ENCODE peak calls at places on chromosome 12, in four cellular contexts. One of them, this sample, is unnamed.

GRCh38 chr12:76623929-76624328 is 64.4 kb upstream of the OSBPL8 start:
- DNase-seq in K562: no peak
- DNase-seq in HepG2: no peak
- DNase-seq in A549: no peak
- DNase-seq in this sample: no peak

GRCh38 chr12:7042847-7043246 is 17.7 kb upstream of the C1S start:
- DNase-seq in K562: peak; percentile 26
- DNase-seq in HepG2: peak; percentile 34
- DNase-seq in A549: peak; percentile 52
- DNase-seq in this sample: no peak

GRCh38 chr12:57240926-57241555 is 9.9 kb downstream of the STAC3 start:
- DNase-seq in K562: no peak
- DNase-seq in HepG2: no peak
- DNase-seq in A549: no peak
- DNase-seq in this sample: peak; percentile 71

GRCh38 chr12:74365178-74365964 is 172.3 kb upstream of the ATXN7L3B start:
- DNase-seq in K562: peak; percentile 36
- DNase-seq in HepG2: peak; percentile 21
- DNase-seq in A549: no peak
- DNase-seq in this sample: peak; percentile 48

GRCh38 chr12:6167327-6168280 is 32.6 kb upstream of the CD9 start:
- DNase-seq in K562: peak; percentile 64
- DNase-seq in HepG2: peak; percentile 30
- DNase-seq in A549: peak; percentile 44
- DNase-seq in this sample: no peak

GRCh38 chr12:75208851-75209781 is 523 bp downstream of the KCNC2 start:
- DNase-seq in K562: no peak
- DNase-seq in HepG2: no peak
- DNase-seq in A549: no peak
- DNase-seq in this sample: peak; percentile 80

GRCh38 chr12:55974308-55974724 is 438 bp downstream of the RAB5B start:
- DNase-seq in K562: peak; percentile 65
- DNase-seq in HepG2: peak; percentile 31
- DNase-seq in A549: peak; percentile 60
- DNase-seq in this sample: peak; percentile 54

GRCh38 chr12:19547258-19547657 is 108.0 kb downstream of the AEBP2 start:
- DNase-seq in K562: no peak
- DNase-seq in HepG2: no peak
- DNase-seq in A549: no peak
- DNase-seq in this sample: no peak

GRCh38 chr12:19129486-19130223 is at the start of gene PLEKHA5:
- DNase-seq in K562: peak; percentile 84
- DNase-seq in HepG2: peak; percentile 44
- DNase-seq in A549: peak; percentile 48
- DNase-seq in this sample: peak; percentile 75

GRCh38 chr12:94718114-94718513 is 67.8 kb upstream of the TMCC3 start:
- DNase-seq in K562: no peak
- DNase-seq in HepG2: no peak
- DNase-seq in A549: no peak
- DNase-seq in this sample: no peak

GRCh38 chr12:7959278-7960063 is 23.5 kb upstream of the SLC2A3 start:
- DNase-seq in K562: peak; percentile 20
- DNase-seq in HepG2: peak; percentile 44
- DNase-seq in A549: no peak
- DNase-seq in this sample: peak; percentile 70

GRCh38 chr12:91317324-91317723 is 134.7 kb upstream of the DCN start:
- DNase-seq in K562: no peak
- DNase-seq in HepG2: no peak
- DNase-seq in A549: no peak
- DNase-seq in this sample: no peak

GRCh38 chr12:84922721-84923120 is 10.1 kb upstream of the SLC6A15 start:
- DNase-seq in K562: no peak
- DNase-seq in HepG2: no peak
- DNase-seq in A549: no peak
- DNase-seq in this sample: no peak

GRCh38 chr12:128531153-128531552 is 264.2 kb downstream of the TMEM132C start:
- DNase-seq in K562: no peak
- DNase-seq in HepG2: no peak
- DNase-seq in A549: no peak
- DNase-seq in this sample: no peak

GRCh38 chr12:78167510-78167909 is 336.8 kb downstream of the NAV3 start:
- DNase-seq in K562: no peak
- DNase-seq in HepG2: no peak
- DNase-seq in A549: no peak
- DNase-seq in this sample: no peak

GRCh38 chr12:85468356-85469157 is 188.5 kb downstream of the ALX1 start:
- DNase-seq in K562: peak; percentile 9
- DNase-seq in HepG2: peak; percentile 25
- DNase-seq in A549: peak; percentile 28
- DNase-seq in this sample: peak; percentile 39

GRCh38 chr12:58583956-58584355 is 336.3 kb downstream of the LRIG3 start:
- DNase-seq in K562: no peak
- DNase-seq in HepG2: no peak
- DNase-seq in A549: no peak
- DNase-seq in this sample: no peak

GRCh38 chr12:105860556-105861207 is 278.1 kb downstream of the NUAK1 start:
- DNase-seq in K562: no peak
- DNase-seq in HepG2: peak; percentile 19
- DNase-seq in A549: no peak
- DNase-seq in this sample: no peak

GRCh38 chr12:70271025-70271424 is 27.8 kb downstream of the CNOT2 start:
- DNase-seq in K562: no peak
- DNase-seq in HepG2: peak; percentile 72
- DNase-seq in A549: no peak
- DNase-seq in this sample: no peak

GRCh38 chr12:91367234-91367849 is 184.7 kb upstream of the DCN start:
- DNase-seq in K562: peak; percentile 42
- DNase-seq in HepG2: peak; percentile 2
- DNase-seq in A549: peak; percentile 23
- DNase-seq in this sample: no peak

GRCh38 chr12:46369095-46369473 is 3.5 kb downstream of the SLC38A2 start:
- DNase-seq in K562: no peak
- DNase-seq in HepG2: no peak
- DNase-seq in A549: no peak
- DNase-seq in this sample: no peak

GRCh38 chr12:24625103-24625502 is 323.8 kb downstream of the BCAT1 start:
- DNase-seq in K562: no peak
- DNase-seq in HepG2: no peak
- DNase-seq in A549: no peak
- DNase-seq in this sample: peak; percentile 19

GRCh38 chr12:114400925-114401324 is 5.0 kb downstream of the TBX5 start:
- DNase-seq in K562: no peak
- DNase-seq in HepG2: no peak
- DNase-seq in A549: no peak
- DNase-seq in this sample: peak; percentile 35

GRCh38 chr12:123076604-123077297 is 74.1 kb downstream of the PITPNM2 start:
- DNase-seq in K562: no peak
- DNase-seq in HepG2: no peak
- DNase-seq in A549: no peak
- DNase-seq in this sample: no peak

GRCh38 chr12:19411234-19412221 is 27.8 kb upstream of the AEBP2 start:
- DNase-seq in K562: no peak
- DNase-seq in HepG2: no peak
- DNase-seq in A549: no peak
- DNase-seq in this sample: peak; percentile 39

GRCh38 chr12:91343010-91343409 is 160.4 kb upstream of the DCN start:
- DNase-seq in K562: no peak
- DNase-seq in HepG2: no peak
- DNase-seq in A549: no peak
- DNase-seq in this sample: no peak

GRCh38 chr12:91667698-91668097 is 477.9 kb downstream of the BTG1 start:
- DNase-seq in K562: no peak
- DNase-seq in HepG2: no peak
- DNase-seq in A549: no peak
- DNase-seq in this sample: no peak

GRCh38 chr12:98369601-98370000 is 145.8 kb upstream of the TMPO start:
- DNase-seq in K562: no peak
- DNase-seq in HepG2: no peak
- DNase-seq in A549: no peak
- DNase-seq in this sample: no peak

GRCh38 chr12:107448198-107448597 is 237.4 kb upstream of the PWP1 start:
- DNase-seq in K562: peak; percentile 48
- DNase-seq in HepG2: no peak
- DNase-seq in A549: no peak
- DNase-seq in this sample: peak; percentile 67

GRCh38 chr12:30982413-30982812 is 55.9 kb downstream of the TSPAN11 start:
- DNase-seq in K562: no peak
- DNase-seq in HepG2: no peak
- DNase-seq in A549: no peak
- DNase-seq in this sample: no peak

GRCh38 chr12:117025481-117026151 is 73.6 kb downstream of the TESC start:
- DNase-seq in K562: peak; percentile 81
- DNase-seq in HepG2: peak; percentile 68
- DNase-seq in A549: peak; percentile 79
- DNase-seq in this sample: peak; percentile 84

GRCh38 chr12:93638954-93639353 is 38.2 kb upstream of the CRADD start:
- DNase-seq in K562: no peak
- DNase-seq in HepG2: no peak
- DNase-seq in A549: no peak
- DNase-seq in this sample: no peak

GRCh38 chr12:114668905-114669304 is 15.1 kb downstream of the TBX3 start:
- DNase-seq in K562: no peak
- DNase-seq in HepG2: peak; percentile 45
- DNase-seq in A549: no peak
- DNase-seq in this sample: no peak

GRCh38 chr12:38932320-38932719 is 26.9 kb upstream of the CPNE8 start:
- DNase-seq in K562: no peak
- DNase-seq in HepG2: no peak
- DNase-seq in A549: no peak
- DNase-seq in this sample: no peak

GRCh38 chr12:113194971-113195391 is 9.5 kb downstream of the RITA1 start:
- DNase-seq in K562: no peak
- DNase-seq in HepG2: no peak
- DNase-seq in A549: no peak
- DNase-seq in this sample: no peak

GRCh38 chr12:65657635-65658034 is 166.6 kb upstream of the HMGA2 start:
- DNase-seq in K562: no peak
- DNase-seq in HepG2: no peak
- DNase-seq in A549: no peak
- DNase-seq in this sample: no peak
- TF ChIP-seq NR3C1 in K562: no peak
- TF ChIP-seq NR3C1 in HepG2: no peak
- TF ChIP-seq NR3C1 in A549: no peak
- TF ChIP-seq NR3C1 in this sample: no peak

DNA sequence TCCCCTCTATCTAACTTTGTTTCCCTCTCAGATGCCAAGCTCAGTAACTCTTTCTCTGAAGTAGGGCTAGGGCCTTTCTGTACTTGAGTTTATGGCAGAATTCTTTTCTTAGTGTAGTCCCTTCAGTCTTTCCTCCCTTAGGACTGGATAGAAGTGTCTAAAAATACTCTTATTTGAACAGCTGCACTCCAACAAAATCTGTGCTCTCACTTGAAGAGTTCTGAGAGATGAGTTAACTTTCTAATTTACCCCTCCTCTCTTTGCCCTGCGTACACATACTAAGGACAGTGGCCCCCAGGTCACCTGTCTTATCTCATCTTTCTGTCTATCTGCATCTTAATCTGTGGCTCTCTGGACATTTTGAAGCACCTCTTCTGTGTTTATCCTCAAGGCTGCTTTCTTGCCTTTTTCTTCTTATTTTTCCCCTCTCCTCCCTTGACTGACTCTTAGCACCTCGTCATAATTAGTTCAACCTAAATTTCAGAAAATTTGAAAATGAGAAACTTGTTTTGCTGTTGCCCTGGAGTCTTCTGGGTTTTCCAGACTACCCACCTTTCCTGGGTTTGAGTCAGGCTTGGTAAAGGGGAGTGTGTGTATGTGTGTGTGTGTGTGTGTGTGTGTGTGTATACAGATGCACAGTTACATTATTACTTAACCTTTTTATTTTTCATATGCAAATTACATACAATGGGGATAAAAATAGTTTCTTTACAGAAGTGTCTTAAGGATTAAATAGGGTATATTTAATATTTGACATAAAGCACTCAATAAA is 23.9 kb downstream of the NCKAP1L start:
- DNase-seq in K562: no peak
- DNase-seq in HepG2: no peak
- DNase-seq in A549: no peak
- DNase-seq in this sample: no peak
- TF ChIP-seq MAX in K562: no peak
- TF ChIP-seq MAX in HepG2: no peak
- TF ChIP-seq MAX in A549: no peak
- TF ChIP-seq MAX in this sample: no peak

GRCh38 chr12:14387472-14387871 is 22.0 kb downstream of the ATF7IP start:
- DNase-seq in K562: no peak
- DNase-seq in HepG2: no peak
- DNase-seq in A549: no peak
- DNase-seq in this sample: no peak

GRCh38 chr12:14390885-14391530 is 25.5 kb downstream of the ATF7IP start:
- DNase-seq in K562: no peak
- DNase-seq in HepG2: no peak
- DNase-seq in A549: no peak
- DNase-seq in this sample: no peak

GRCh38 chr12:14393736-14394135 is 28.3 kb downstream of the ATF7IP start:
- DNase-seq in K562: no peak
- DNase-seq in HepG2: no peak
- DNase-seq in A549: no peak
- DNase-seq in this sample: no peak

GRCh38 chr12:14394317-14395058 is 29.0 kb downstream of the ATF7IP start:
- DNase-seq in K562: peak; percentile 51
- DNase-seq in HepG2: peak; percentile 69
- DNase-seq in A549: peak; percentile 57
- DNase-seq in this sample: no peak

GRCh38 chr12:14390449-14390848 is 25.0 kb downstream of the ATF7IP start:
- DNase-seq in K562: no peak
- DNase-seq in HepG2: no peak
- DNase-seq in A549: no peak
- DNase-seq in this sample: no peak
- TF ChIP-seq NR3C1 in K562: no peak
- TF ChIP-seq NR3C1 in HepG2: no peak
- TF ChIP-seq NR3C1 in A549: no peak
- TF ChIP-seq NR3C1 in this sample: no peak

GRCh38 chr12:63151061-63151897 is at the start of gene AVPR1A:
- DNase-seq in K562: no peak
- DNase-seq in HepG2: no peak
- DNase-seq in A549: peak; percentile 33
- DNase-seq in this sample: peak; percentile 24
- TF ChIP-seq MAX in K562: no peak
- TF ChIP-seq MAX in HepG2: no peak
- TF ChIP-seq MAX in A549: no peak
- TF ChIP-seq MAX in this sample: no peak

This sample was measured in WTC11.